ENCODE peak calls at places on chromosomes 4 and X, in four cellular contexts. Q is H1, V is K562, I is HepG2. D is an unnamed sample.

GRCh38 chr4:185589067-185589844 is 53.9 kb upstream of the PDLIM3 start:
- DNase-seq in Q (no peak), V (no peak), I (no peak), D (peak)

GRCh38 chr4:7034262-7035081 is 8.7 kb upstream of the TADA2B start:
- DNase-seq in V (no peak), Q (no peak), I (peak), D (no peak)

GRCh38 chr4:87073570-87074470 is 139.0 kb downstream of the AFF1 start:
- DNase-seq in I (no peak), Q (no peak), V (no peak), D (no peak)

GRCh38 chr4:113157086-113157857 is 107.8 kb downstream of the ANK2 start:
- DNase-seq in I (no peak), V (no peak), Q (no peak), D (no peak)

GRCh38 chr4:24372915-24373314 is 211.4 kb downstream of the DHX15 start:
- DNase-seq in V (no peak), Q (no peak), I (no peak), D (no peak)

GRCh38 chrX:137427061-137427778 is 138.7 kb upstream of the ZIC3 start:
- DNase-seq in I (no peak), V (no peak), Q (peak), D (no peak)

GRCh38 chrX:46991664-46992063 is 79.4 kb downstream of the JADE3 start:
- DNase-seq in V (no peak), Q (no peak), I (no peak), D (no peak)

GRCh38 chrX:46687619-46688018 is 71.3 kb downstream of the SLC9A7 start:
- DNase-seq in Q (no peak), I (no peak), V (no peak), D (no peak)

GRCh38 chr4:123555500-123556273 is 159.1 kb downstream of the SPRY1 start:
- DNase-seq in I (peak), Q (no peak), V (peak), D (no peak)

GRCh38 chr4:140346136-140346535 is 27.3 kb upstream of the SCOC start:
- DNase-seq in Q (no peak), V (no peak), I (no peak), D (no peak)

GRCh38 chr4:26105372-26105771 is 191.4 kb downstream of the SMIM20 start:
- DNase-seq in Q (no peak), V (no peak), I (no peak), D (no peak)

GRCh38 chr4:24440765-24441164 is 143.6 kb downstream of the DHX15 start:
- DNase-seq in Q (no peak), V (no peak), I (no peak), D (no peak)

GRCh38 chrX:10648608-10649007 is 28.2 kb upstream of the MID1 start:
- DNase-seq in I (no peak), V (no peak), Q (no peak), D (no peak)

GRCh38 chr4:184408021-184408710 is 66.2 kb downstream of the IRF2 start:
- DNase-seq in I (no peak), Q (no peak), V (no peak), D (no peak)

GRCh38 chr4:19187104-19187503 is 1064.6 kb upstream of the SLIT2 start:
- DNase-seq in I (no peak), V (no peak), Q (no peak), D (no peak)

GRCh38 chr4:10371869-10372471 is 85.3 kb downstream of the ZNF518B start:
- DNase-seq in Q (peak), V (peak), I (no peak), D (no peak)

GRCh38 chrX:13078739-13079444 is 34.5 kb upstream of the FAM9C start:
- DNase-seq in Q (no peak), V (no peak), I (no peak), D (no peak)

GRCh38 chr4:110610940-110611785 is 11.7 kb downstream of the PITX2 start:
- DNase-seq in I (no peak), V (no peak), Q (no peak), D (no peak)

GRCh38 chr4:84263415-84263814 is 235.7 kb downstream of the NKX6-1 start:
- DNase-seq in Q (no peak), V (no peak), I (no peak), D (no peak)

GRCh38 chrX:41064028-41064427 is 21.2 kb upstream of the USP9X start:
- DNase-seq in I (no peak), V (no peak), Q (no peak), D (no peak)

GRCh38 chrX:141467442-141467841 is 117.1 kb downstream of the SPANXA1 start:
- DNase-seq in Q (no peak), V (no peak), I (no peak), D (no peak)

GRCh38 chr4:26204911-26205368 is 115.9 kb upstream of the RBPJ start:
- DNase-seq in I (no peak), V (no peak), Q (no peak), D (no peak)

GRCh38 chr4:55927776-55928437 is 20.8 kb upstream of the CEP135 start:
- DNase-seq in I (no peak), V (no peak), Q (no peak), D (no peak)

GRCh38 chrX:69025802-69026301 is 139.4 kb downstream of the PJA1 start:
- DNase-seq in V (no peak), Q (no peak), I (no peak), D (no peak)

GRCh38 chrX:78624884-78625283 is 34.2 kb downstream of the RTL3 start:
- DNase-seq in V (no peak), I (no peak), Q (no peak), D (no peak)

GRCh38 chr4:74944354-74944793 is 11.5 kb downstream of the PARM1 start:
- DNase-seq in I (no peak), V (no peak), Q (no peak), D (no peak)

GRCh38 chr4:141302926-141303325 is 82.2 kb downstream of the ZNF330 start:
- DNase-seq in Q (no peak), V (no peak), I (no peak), D (no peak)

GRCh38 chrX:146863566-146863965 is 49.0 kb upstream of the CXorf51A start:
- DNase-seq in V (no peak), I (no peak), Q (no peak), D (no peak)

GRCh38 chrX:135923353-135923752 is 29.8 kb downstream of the SAGE1 start:
- DNase-seq in Q (peak), V (no peak), I (no peak), D (peak)

GRCh38 chr4:16684083-16684482 is 214.4 kb downstream of the LDB2 start:
- DNase-seq in V (no peak), Q (no peak), I (no peak), D (no peak)

GRCh38 chr4:28211714-28212470 is 1351.3 kb downstream of the STIM2 start:
- DNase-seq in V (no peak), Q (no peak), I (no peak), D (no peak)

GRCh38 chr4:10534820-10535219 is 77.6 kb upstream of the ZNF518B start:
- DNase-seq in V (no peak), Q (no peak), I (no peak), D (no peak)

GRCh38 chrX:87392369-87392768 is 125.2 kb upstream of the KLHL4 start:
- DNase-seq in I (no peak), V (peak), Q (no peak), D (no peak)

GRCh38 chrX:29666361-29666760 is 549.0 kb upstream of the MAGEB2 start:
- DNase-seq in Q (no peak), I (no peak), V (no peak), D (no peak)

GRCh38 chr4:57078685-57079521 is 31.3 kb downstream of the IGFBP7 start:
- DNase-seq in V (no peak), Q (no peak), I (peak), D (no peak)

GRCh38 chrX:24945009-24945408 is 70.8 kb downstream of the ARX start:
- DNase-seq in V (no peak), I (no peak), Q (no peak), D (no peak)

GRCh38 chrX:24946369-24946768 is 69.4 kb downstream of the ARX start:
- DNase-seq in Q (no peak), I (no peak), V (no peak), D (no peak)
- TF ChIP-seq FOSL1 in Q (no peak), I (no peak), V (no peak), D (no peak)

DNA sequence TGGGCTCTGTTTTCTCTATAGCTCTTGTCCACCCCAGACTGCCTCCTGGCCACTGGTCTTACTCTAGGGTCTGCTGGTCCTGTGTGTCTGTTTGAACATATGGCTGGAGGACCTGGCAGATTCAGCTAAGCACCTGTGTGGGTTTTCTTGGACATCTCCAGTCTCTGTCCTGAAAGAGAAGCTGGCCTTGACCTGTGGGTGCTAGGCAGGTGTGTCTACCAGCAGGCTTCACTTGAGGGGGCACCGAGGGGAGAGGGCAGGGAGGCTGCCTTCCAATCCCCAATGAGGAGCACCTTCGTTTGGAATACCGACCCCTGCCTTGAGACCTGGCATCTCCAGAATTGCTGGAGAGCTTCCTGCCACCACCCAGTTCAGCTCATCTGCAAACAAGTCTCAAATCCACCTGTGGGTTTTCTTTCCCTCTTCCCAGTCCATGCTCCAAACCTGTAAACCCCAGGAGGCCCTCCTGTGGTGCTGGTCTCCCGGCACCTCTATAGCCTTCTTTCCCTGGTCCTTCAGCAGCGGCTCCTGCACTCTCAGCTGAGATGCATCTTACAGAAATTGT is 45.2 kb downstream of the HTRA3 start:
- DNase-seq in V (no peak), Q (peak), I (no peak), D (no peak)
- TF ChIP-seq JUND in V (no peak), Q (no peak), I (no peak), D (no peak)

DNA sequence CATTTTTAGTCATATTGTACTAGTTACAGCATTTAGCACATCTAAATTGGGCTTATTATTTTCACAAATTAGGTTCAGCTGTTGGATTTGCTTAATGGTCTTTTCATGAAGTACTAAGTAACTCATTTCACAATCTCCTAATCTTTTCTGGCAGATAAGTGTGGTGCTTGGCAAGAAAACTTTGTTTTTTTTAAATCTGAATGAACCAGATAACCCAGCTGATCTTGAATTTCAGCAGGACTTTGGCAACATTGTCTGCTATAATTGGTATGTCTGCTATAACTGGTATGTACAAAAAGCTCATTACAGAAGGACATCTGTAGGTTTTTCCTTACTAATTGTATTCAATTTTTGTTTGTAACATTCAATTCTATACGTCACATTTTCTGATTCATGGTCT is 22.7 kb downstream of the WDR19 start:
- DNase-seq in I (no peak), Q (no peak), V (no peak), D (no peak)
- TF ChIP-seq POLR2AphosphoS5 in I (no peak), Q (no peak), V (no peak), D (no peak)

GRCh38 chrX:110061138-110061537 is 58.2 kb downstream of the TMEM164 start:
- DNase-seq in I (no peak), Q (no peak), V (no peak), D (no peak)
- TF ChIP-seq FOSL1 in I (no peak), Q (no peak), V (no peak), D (no peak)

DNA sequence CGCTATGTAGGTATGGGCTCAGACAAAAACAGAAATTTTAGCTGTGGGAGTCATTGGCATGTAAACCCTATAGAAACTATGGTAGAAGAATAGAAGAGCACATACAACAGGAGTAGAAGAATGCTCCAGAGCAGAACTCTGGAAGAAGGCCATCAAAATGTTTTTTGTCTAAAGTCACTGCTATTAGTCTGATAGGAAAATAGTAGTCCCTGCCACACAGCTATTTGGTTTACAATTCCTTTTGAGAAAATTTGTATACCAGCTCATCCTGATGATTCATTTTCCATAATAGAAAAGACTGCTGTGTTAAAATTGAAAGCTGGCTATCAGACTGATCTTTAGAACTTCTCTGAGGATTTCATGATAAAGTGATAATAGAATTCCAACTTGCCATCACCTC is 32.8 kb upstream of the ADAD1 start:
- DNase-seq in I (no peak), Q (no peak), V (no peak), D (no peak)
- TF ChIP-seq JUND in I (no peak), Q (no peak), V (no peak), D (no peak)

GRCh38 chrX:153853180-153853901 is 23.0 kb upstream of the PDZD4 start:
- DNase-seq in I (no peak), Q (no peak), V (peak), D (no peak)

GRCh38 chrX:153848325-153848724 is 18.0 kb upstream of the PDZD4 start:
- DNase-seq in I (no peak), V (no peak), Q (no peak), D (no peak)

GRCh38 chrX:153853902-153854267 is 23.5 kb upstream of the PDZD4 start:
- DNase-seq in Q (no peak), I (no peak), V (no peak), D (no peak)

GRCh38 chrX:153854702-153855101 is 24.4 kb upstream of the PDZD4 start:
- DNase-seq in I (peak), Q (no peak), V (no peak), D (no peak)

DNA sequence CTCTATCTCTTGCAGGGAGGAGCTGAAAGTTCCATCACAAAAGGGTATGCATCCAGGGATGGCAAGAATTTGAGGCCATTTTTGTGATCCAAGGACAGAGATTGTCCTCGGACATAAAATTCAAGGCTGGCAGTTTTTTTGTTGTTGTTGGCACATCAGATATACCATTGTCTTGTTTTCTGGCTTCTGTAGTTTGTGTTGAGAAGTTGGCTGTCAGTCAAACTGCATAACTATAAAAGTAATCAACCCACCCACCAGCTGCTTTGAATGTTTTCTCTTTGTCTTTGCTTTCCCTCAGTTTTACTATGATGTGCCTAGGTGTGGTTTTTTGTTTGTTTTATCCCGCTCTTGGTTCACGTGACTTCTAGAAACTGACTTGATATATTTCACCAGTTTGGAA is 21.6 kb upstream of the PDZD4 start:
- DNase-seq in I (no peak), V (no peak), Q (no peak), D (no peak)
- TF ChIP-seq POLR2AphosphoS5 in I (no peak), V (no peak), Q (no peak), D (no peak)

GRCh38 chrX:154370882-154371770 is 3.3 kb downstream of the FLNA start:
- DNase-seq in V (peak), Q (peak), I (peak), D (peak)
- TF ChIP-seq FOSL1 in V (no peak), Q (no peak), I (no peak), D (no peak)

D was measured in HCT116.